ENCODE peak calls at places on chromosomes 2 and 18, in four cellular contexts. T is GM13976, K is right lobe of liver, Z is fibroblast of the aortic adventitia. V is an unnamed sample.

GRCh38 chr18:7349181-7349837 is 118.4 kb downstream of the LRRC30 start:
- DNase-seq in T (no peak), K (no peak), Z (no peak), V (no peak)

GRCh38 chr2:192190474-192190873 is 4.3 kb downstream of the TMEFF2 start:
- DNase-seq in T (no peak), K (no peak), Z (peak), V (no peak)

GRCh38 chr2:46364797-46365457 is 67.7 kb downstream of the EPAS1 start:
- DNase-seq in T (peak), K (no peak), Z (peak), V (no peak)

GRCh38 chr2:198134287-198134955 is 330.0 kb downstream of the PLCL1 start:
- DNase-seq in T (no peak), K (no peak), Z (peak), V (no peak)

GRCh38 chr2:187541086-187542085 is 12.8 kb downstream of the TFPI start:
- DNase-seq in T (no peak), K (no peak), Z (peak), V (no peak)

GRCh38 chr2:238391042-238391441 is 35.7 kb upstream of the ASB1 start:
- DNase-seq in T (no peak), K (no peak), Z (no peak), V (no peak)

GRCh38 chr2:159133795-159134194 is 152.7 kb downstream of the WDSUB1 start:
- DNase-seq in T (no peak), K (no peak), Z (peak), V (no peak)

GRCh38 chr2:104378853-104379374 is 475.0 kb upstream of the POU3F3 start:
- DNase-seq in T (no peak), K (no peak), Z (no peak), V (no peak)

GRCh38 chr2:48173141-48173540 is 266.8 kb upstream of the FBXO11 start:
- DNase-seq in T (no peak), K (no peak), Z (no peak), V (no peak)

GRCh38 chr2:88897718-88898117 is 206.2 kb downstream of the RPIA start:
- DNase-seq in T (no peak), K (no peak), Z (no peak), V (no peak)

GRCh38 chr2:216142540-216142939 is 33.4 kb downstream of the XRCC5 start:
- DNase-seq in T (peak), K (no peak), Z (peak), V (no peak)

GRCh38 chr2:146927080-146927714 is 917.6 kb upstream of the ACVR2A start:
- DNase-seq in T (peak), K (no peak), Z (peak), V (no peak)

GRCh38 chr2:144331652-144332355 is 188.1 kb downstream of the ZEB2 start:
- DNase-seq in T (no peak), K (no peak), Z (peak), V (peak)

GRCh38 chr18:50806208-50806616 is 13.6 kb downstream of the MRO start:
- DNase-seq in T (no peak), K (peak), Z (no peak), V (peak)

GRCh38 chr2:73232471-73233153 is 427 bp downstream of the PRADC1 start:
- DNase-seq in T (no peak), K (no peak), Z (no peak), V (no peak)

GRCh38 chr18:49521251-49521650 is 34.2 kb upstream of the C18orf32 start:
- DNase-seq in T (no peak), K (no peak), Z (peak), V (no peak)

GRCh38 chr2:142014536-142014935 is 116.3 kb downstream of the LRP1B start:
- DNase-seq in T (no peak), K (no peak), Z (no peak), V (no peak)

GRCh38 chr18:31302991-31303390 is 15.0 kb upstream of the DSG1 start:
- DNase-seq in T (no peak), K (no peak), Z (no peak), V (no peak)

GRCh38 chr2:6535572-6535971 is 330.1 kb downstream of the CMPK2 start:
- DNase-seq in T (no peak), K (no peak), Z (no peak), V (no peak)

GRCh38 chr2:233112261-233113113 is 52.3 kb downstream of the INPP5D start:
- DNase-seq in T (no peak), K (no peak), Z (no peak), V (no peak)

GRCh38 chr2:10521356-10521755 is 73.2 kb upstream of the ODC1 start:
- DNase-seq in T (no peak), K (no peak), Z (no peak), V (no peak)

GRCh38 chr2:10518470-10519060 is 70.4 kb upstream of the ODC1 start:
- DNase-seq in T (no peak), K (peak), Z (no peak), V (no peak)

GRCh38 chr2:10520926-10521325 is 72.8 kb upstream of the ODC1 start:
- DNase-seq in T (no peak), K (no peak), Z (no peak), V (no peak)

GRCh38 chr2:10519067-10519740 is 71.1 kb upstream of the ODC1 start:
- DNase-seq in T (no peak), K (no peak), Z (no peak), V (no peak)

GRCh38 chr2:10520154-10520553 is 72.0 kb upstream of the ODC1 start:
- DNase-seq in T (no peak), K (no peak), Z (no peak), V (no peak)
- TF ChIP-seq CTCF in T (no peak), K (no peak), Z (peak), V (peak)

GRCh38 chr2:28488858-28489575 is 6.8 kb upstream of the PLB1 start:
- DNase-seq in T (no peak), K (no peak), Z (peak), V (no peak)
- TF ChIP-seq CTCF in T (no peak), K (no peak), Z (no peak), V (no peak)

DNA sequence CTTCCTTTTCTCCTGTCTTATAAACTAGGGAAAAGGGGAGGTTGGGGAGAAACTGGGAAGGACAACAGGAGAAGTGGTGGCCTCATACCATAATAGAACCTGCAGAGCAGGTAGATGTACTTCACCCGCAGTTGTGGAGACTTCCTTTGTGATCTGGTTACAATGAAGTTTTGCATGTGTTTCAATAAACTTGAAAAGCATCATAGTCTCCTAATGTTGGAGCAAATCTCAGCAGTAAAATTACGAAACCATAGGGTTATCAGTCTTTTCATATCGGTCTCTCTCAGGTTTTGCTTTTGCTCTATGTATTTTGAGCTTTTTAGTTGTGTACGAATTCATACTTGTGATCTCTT is 30.5 kb downstream of the ANO7 start:
- DNase-seq in T (no peak), K (no peak), Z (no peak), V (no peak)
- TF ChIP-seq CTCF in T (no peak), K (no peak), Z (no peak), V (no peak)

DNA sequence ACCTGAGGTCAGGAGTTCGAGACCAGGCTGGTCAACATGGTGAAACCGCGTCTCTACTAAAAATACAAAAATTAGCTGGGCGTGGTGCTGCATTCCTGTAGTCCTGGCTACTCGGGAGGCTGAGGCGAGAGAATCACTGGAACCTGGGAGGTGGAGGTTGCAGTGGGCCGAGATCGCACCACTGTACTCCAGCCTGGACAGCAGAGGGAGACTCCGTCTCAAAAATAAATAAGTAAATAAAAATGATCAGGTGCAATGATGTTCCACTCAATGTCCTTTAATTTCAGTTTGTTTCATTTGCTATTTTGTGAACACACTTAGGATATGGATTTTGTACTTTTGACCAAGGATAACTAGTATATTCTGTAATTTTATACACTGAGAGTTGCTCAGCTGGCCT is 9.3 kb downstream of the HADHA start:
- DNase-seq in T (no peak), K (no peak), Z (no peak), V (no peak)
- TF ChIP-seq CTCF in T (no peak), K (peak), Z (no peak), V (peak)

GRCh38 chr2:135050684-135051083 is 1.4 kb upstream of the RAB3GAP1 start:
- DNase-seq in T (no peak), K (no peak), Z (no peak), V (no peak)
- TF ChIP-seq CTCF in T (no peak), K (no peak), Z (no peak), V (no peak)

GRCh38 chr2:101516833-101517690 is 42.1 kb upstream of the RFX8 start:
- DNase-seq in T (no peak), K (no peak), Z (peak), V (peak)

GRCh38 chr2:101519173-101519492 is 44.2 kb upstream of the RFX8 start:
- DNase-seq in T (no peak), K (no peak), Z (no peak), V (no peak)

GRCh38 chr2:101520246-101520645 is 45.3 kb upstream of the RFX8 start:
- DNase-seq in T (no peak), K (no peak), Z (peak), V (no peak)

GRCh38 chr2:101517753-101518152 is 42.8 kb upstream of the RFX8 start:
- DNase-seq in T (no peak), K (no peak), Z (peak), V (no peak)

GRCh38 chr2:101518470-101519172 is 43.7 kb upstream of the RFX8 start:
- DNase-seq in T (no peak), K (peak), Z (peak), V (no peak)
- TF ChIP-seq CTCF in T (no peak), K (peak), Z (peak), V (no peak)

DNA sequence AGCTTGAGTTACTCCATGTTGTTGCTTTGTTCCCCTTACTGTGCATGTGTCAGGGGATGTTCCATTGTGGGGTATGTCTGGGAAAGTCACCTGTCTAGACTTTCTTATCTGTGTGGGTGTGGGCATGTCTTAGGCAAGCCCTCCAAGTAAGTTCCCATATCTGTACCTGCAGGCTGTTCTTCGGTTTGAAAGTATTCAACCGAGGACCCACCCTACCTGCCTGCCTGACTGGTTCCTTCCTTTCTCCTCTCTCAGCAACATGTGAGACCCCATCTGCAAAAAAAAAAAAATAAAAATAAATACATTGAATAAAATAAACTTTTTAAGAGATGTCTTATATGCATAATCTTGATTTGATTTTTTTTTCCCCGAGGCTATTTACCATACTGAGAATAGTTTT is 622.7 kb downstream of the TDRD15 start:
- DNase-seq in T (no peak), K (no peak), Z (no peak), V (no peak)
- TF ChIP-seq CTCF in T (no peak), K (no peak), Z (no peak), V (no peak)

GRCh38 chr2:193502363-193503035 is 1307.8 kb upstream of the TMEFF2 start:
- DNase-seq in T (no peak), K (peak), Z (no peak), V (no peak)
- TF ChIP-seq CTCF in T (no peak), K (no peak), Z (no peak), V (no peak)

V was measured in CD14-positive monocyte.